ENCODE peak calls at places on chromosome 3, in six cellular contexts. One of them, this sample, is unnamed.

GRCh38 chr3:113226491-113226890 is 15.1 kb downstream of the BOC start:
- DNase-seq in colonic mucosa: no peak
- DNase-seq in PC-3: no peak
- DNase-seq in mammary epithelial cell: no peak
- DNase-seq in neuronal stem cell: no peak
- DNase-seq in dorsolateral prefrontal cortex: no peak
- DNase-seq in this sample: no peak

GRCh38 chr3:101942356-101942755 is 93.0 kb downstream of the NFKBIZ start:
- DNase-seq in neuronal stem cell: no peak
- DNase-seq in mammary epithelial cell: no peak
- DNase-seq in PC-3: no peak
- DNase-seq in colonic mucosa: no peak
- DNase-seq in dorsolateral prefrontal cortex: no peak
- DNase-seq in this sample: no peak

GRCh38 chr3:80533553-80533952 is 765.8 kb upstream of the ROBO1 start:
- DNase-seq in PC-3: peak; percentile 46
- DNase-seq in colonic mucosa: no peak
- DNase-seq in mammary epithelial cell: peak; percentile 21
- DNase-seq in dorsolateral prefrontal cortex: no peak
- DNase-seq in neuronal stem cell: no peak
- DNase-seq in this sample: no peak

GRCh38 chr3:27425896-27426565 is 56.8 kb upstream of the NEK10 start:
- DNase-seq in neuronal stem cell: no peak
- DNase-seq in mammary epithelial cell: no peak
- DNase-seq in colonic mucosa: no peak
- DNase-seq in PC-3: no peak
- DNase-seq in dorsolateral prefrontal cortex: no peak
- DNase-seq in this sample: no peak

GRCh38 chr3:48194446-48195071 is 6.3 kb upstream of the CDC25A start:
- DNase-seq in PC-3: peak; percentile 89
- DNase-seq in neuronal stem cell: peak; percentile 79
- DNase-seq in colonic mucosa: peak; percentile 78
- DNase-seq in dorsolateral prefrontal cortex: no peak
- DNase-seq in mammary epithelial cell: peak; percentile 63
- DNase-seq in this sample: peak; percentile 56

GRCh38 chr3:3800685-3801509 is 1.7 kb downstream of the LRRN1 start:
- DNase-seq in colonic mucosa: peak; percentile 21
- DNase-seq in neuronal stem cell: peak; percentile 32
- DNase-seq in mammary epithelial cell: no peak
- DNase-seq in dorsolateral prefrontal cortex: no peak
- DNase-seq in PC-3: no peak
- DNase-seq in this sample: peak; percentile 17

GRCh38 chr3:18419232-18419631 is 5.9 kb downstream of the SATB1 start:
- DNase-seq in mammary epithelial cell: no peak
- DNase-seq in colonic mucosa: peak; percentile 21
- DNase-seq in PC-3: peak; percentile 40
- DNase-seq in neuronal stem cell: no peak
- DNase-seq in dorsolateral prefrontal cortex: no peak
- DNase-seq in this sample: no peak

GRCh38 chr3:156059950-156060501 is 60.4 kb upstream of the KCNAB1 start:
- DNase-seq in mammary epithelial cell: no peak
- DNase-seq in colonic mucosa: no peak
- DNase-seq in dorsolateral prefrontal cortex: no peak
- DNase-seq in neuronal stem cell: no peak
- DNase-seq in PC-3: no peak
- DNase-seq in this sample: no peak

GRCh38 chr3:30692498-30693130 is 86.2 kb downstream of the TGFBR2 start:
- DNase-seq in PC-3: peak; percentile 50
- DNase-seq in dorsolateral prefrontal cortex: no peak
- DNase-seq in mammary epithelial cell: no peak
- DNase-seq in colonic mucosa: no peak
- DNase-seq in neuronal stem cell: no peak
- DNase-seq in this sample: no peak

GRCh38 chr3:181710581-181711255 is 1.0 kb upstream of the SOX2 start:
- DNase-seq in mammary epithelial cell: no peak
- DNase-seq in colonic mucosa: no peak
- DNase-seq in dorsolateral prefrontal cortex: no peak
- DNase-seq in PC-3: no peak
- DNase-seq in neuronal stem cell: peak; percentile 92
- DNase-seq in this sample: no peak

GRCh38 chr3:46936733-46937250 is 39.8 kb downstream of the CCDC12 start:
- DNase-seq in mammary epithelial cell: no peak
- DNase-seq in dorsolateral prefrontal cortex: no peak
- DNase-seq in colonic mucosa: no peak
- DNase-seq in PC-3: no peak
- DNase-seq in neuronal stem cell: no peak
- DNase-seq in this sample: no peak

GRCh38 chr3:52593103-52593502 is 56.7 kb downstream of the UQCC5 start:
- DNase-seq in neuronal stem cell: no peak
- DNase-seq in colonic mucosa: no peak
- DNase-seq in mammary epithelial cell: no peak
- DNase-seq in dorsolateral prefrontal cortex: no peak
- DNase-seq in PC-3: no peak
- DNase-seq in this sample: no peak

GRCh38 chr3:155232605-155233004 is 60.9 kb downstream of the STRIT1 start:
- DNase-seq in PC-3: peak; percentile 98
- DNase-seq in neuronal stem cell: no peak
- DNase-seq in dorsolateral prefrontal cortex: no peak
- DNase-seq in colonic mucosa: no peak
- DNase-seq in mammary epithelial cell: peak; percentile 92
- DNase-seq in this sample: peak; percentile 47

GRCh38 chr3:4504340-4505261 is 11.5 kb downstream of the ITPR1 start:
- DNase-seq in PC-3: peak; percentile 43
- DNase-seq in dorsolateral prefrontal cortex: no peak
- DNase-seq in colonic mucosa: peak; percentile 83
- DNase-seq in neuronal stem cell: no peak
- DNase-seq in mammary epithelial cell: peak; percentile 39
- DNase-seq in this sample: peak; percentile 59

GRCh38 chr3:16477501-16477900 is 36.0 kb downstream of the RFTN1 start:
- DNase-seq in PC-3: no peak
- DNase-seq in mammary epithelial cell: no peak
- DNase-seq in dorsolateral prefrontal cortex: no peak
- DNase-seq in colonic mucosa: no peak
- DNase-seq in neuronal stem cell: no peak
- DNase-seq in this sample: no peak

GRCh38 chr3:13718437-13718836 is 161.4 kb downstream of the WNT7A start:
- DNase-seq in dorsolateral prefrontal cortex: no peak
- DNase-seq in PC-3: no peak
- DNase-seq in mammary epithelial cell: no peak
- DNase-seq in neuronal stem cell: no peak
- DNase-seq in colonic mucosa: peak; percentile 12
- DNase-seq in this sample: no peak

GRCh38 chr3:99862208-99862607 is 44.5 kb downstream of the CMSS1 start:
- DNase-seq in dorsolateral prefrontal cortex: no peak
- DNase-seq in PC-3: peak; percentile 92
- DNase-seq in neuronal stem cell: no peak
- DNase-seq in mammary epithelial cell: no peak
- DNase-seq in colonic mucosa: no peak
- DNase-seq in this sample: no peak

GRCh38 chr3:85801955-85802354 is 843.2 kb downstream of the CADM2 start:
- DNase-seq in PC-3: peak; percentile 80
- DNase-seq in dorsolateral prefrontal cortex: no peak
- DNase-seq in neuronal stem cell: peak; percentile 9
- DNase-seq in mammary epithelial cell: peak; percentile 29
- DNase-seq in colonic mucosa: no peak
- DNase-seq in this sample: no peak

GRCh38 chr3:27666708-27667107 is 55.4 kb downstream of the EOMES start:
- DNase-seq in mammary epithelial cell: no peak
- DNase-seq in PC-3: no peak
- DNase-seq in colonic mucosa: peak; percentile 32
- DNase-seq in neuronal stem cell: peak; percentile 71
- DNase-seq in dorsolateral prefrontal cortex: peak; percentile 87
- DNase-seq in this sample: peak; percentile 19

GRCh38 chr3:136366289-136366688 is 116.1 kb downstream of the PCCB start:
- DNase-seq in colonic mucosa: no peak
- DNase-seq in dorsolateral prefrontal cortex: no peak
- DNase-seq in mammary epithelial cell: peak; percentile 40
- DNase-seq in neuronal stem cell: no peak
- DNase-seq in PC-3: no peak
- DNase-seq in this sample: no peak

GRCh38 chr3:67706934-67707333 is 52.5 kb upstream of the SUCLG2 start:
- DNase-seq in neuronal stem cell: no peak
- DNase-seq in colonic mucosa: no peak
- DNase-seq in dorsolateral prefrontal cortex: no peak
- DNase-seq in mammary epithelial cell: no peak
- DNase-seq in PC-3: no peak
- DNase-seq in this sample: no peak

GRCh38 chr3:89572261-89572660 is 464.8 kb downstream of the EPHA3 start:
- DNase-seq in dorsolateral prefrontal cortex: no peak
- DNase-seq in neuronal stem cell: no peak
- DNase-seq in colonic mucosa: no peak
- DNase-seq in mammary epithelial cell: peak; percentile 21
- DNase-seq in PC-3: peak; percentile 57
- DNase-seq in this sample: no peak

GRCh38 chr3:171984883-171985282 is 54.5 kb upstream of the FNDC3B start:
- DNase-seq in neuronal stem cell: no peak
- DNase-seq in mammary epithelial cell: no peak
- DNase-seq in dorsolateral prefrontal cortex: no peak
- DNase-seq in PC-3: no peak
- DNase-seq in colonic mucosa: no peak
- DNase-seq in this sample: no peak

GRCh38 chr3:186049001-186049400 is 59.9 kb downstream of the ETV5 start:
- DNase-seq in neuronal stem cell: no peak
- DNase-seq in colonic mucosa: no peak
- DNase-seq in dorsolateral prefrontal cortex: no peak
- DNase-seq in PC-3: no peak
- DNase-seq in mammary epithelial cell: no peak
- DNase-seq in this sample: no peak

GRCh38 chr3:9196009-9196408 is 53.4 kb downstream of the SRGAP3 start:
- DNase-seq in colonic mucosa: no peak
- DNase-seq in PC-3: no peak
- DNase-seq in mammary epithelial cell: no peak
- DNase-seq in neuronal stem cell: peak; percentile 81
- DNase-seq in dorsolateral prefrontal cortex: no peak
- DNase-seq in this sample: no peak

GRCh38 chr3:37458162-37458895 is 283.9 kb upstream of the LRRFIP2 start:
- DNase-seq in PC-3: no peak
- DNase-seq in colonic mucosa: no peak
- DNase-seq in dorsolateral prefrontal cortex: no peak
- DNase-seq in mammary epithelial cell: no peak
- DNase-seq in neuronal stem cell: no peak
- DNase-seq in this sample: peak; percentile 66

GRCh38 chr3:194518652-194519051 is 31.9 kb upstream of the ATP13A3 start:
- DNase-seq in colonic mucosa: no peak
- DNase-seq in mammary epithelial cell: peak; percentile 58
- DNase-seq in dorsolateral prefrontal cortex: no peak
- DNase-seq in neuronal stem cell: no peak
- DNase-seq in PC-3: no peak
- DNase-seq in this sample: no peak

DNA sequence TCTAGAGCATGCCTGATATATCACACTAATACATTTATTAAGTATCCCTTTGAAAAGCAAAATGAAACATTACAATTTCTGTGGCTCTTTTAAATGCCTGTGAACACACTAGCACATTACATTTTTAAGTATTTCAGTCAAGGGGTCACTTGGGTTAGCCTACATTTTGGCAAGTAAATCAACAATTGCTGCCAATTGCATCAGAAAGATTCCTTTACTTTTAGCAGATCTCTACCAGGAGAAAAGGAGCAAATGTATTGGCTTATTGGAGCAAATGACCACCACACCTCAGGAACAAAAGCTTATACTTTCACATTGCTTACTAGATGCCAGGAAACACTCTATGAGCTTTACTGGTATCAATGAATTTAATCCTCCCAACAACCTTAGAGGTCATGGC is 947.1 kb downstream of the FHIT start:
- DNase-seq in PC-3: no peak
- DNase-seq in neuronal stem cell: no peak
- DNase-seq in colonic mucosa: no peak
- DNase-seq in mammary epithelial cell: no peak
- DNase-seq in dorsolateral prefrontal cortex: no peak
- DNase-seq in this sample: no peak
- H3K27ac ChIP-seq in PC-3: no peak overlapping the region
- H3K27ac ChIP-seq in neuronal stem cell: no peak overlapping the region
- H3K27ac ChIP-seq in colonic mucosa: no peak overlapping the region
- H3K27ac ChIP-seq in mammary epithelial cell: no peak overlapping the region
- H3K27ac ChIP-seq in dorsolateral prefrontal cortex: no peak overlapping the region
- H3K27ac ChIP-seq in this sample: no peak overlapping the region

GRCh38 chr3:141093971-141094401 is 42.8 kb downstream of the SPSB4 start:
- DNase-seq in PC-3: no peak
- DNase-seq in neuronal stem cell: no peak
- DNase-seq in colonic mucosa: no peak
- DNase-seq in dorsolateral prefrontal cortex: no peak
- DNase-seq in mammary epithelial cell: peak; percentile 47
- DNase-seq in this sample: no peak
- H3K27ac ChIP-seq in PC-3: no peak overlapping the region
- H3K27ac ChIP-seq in neuronal stem cell: peak overlapping the region; percentile 93
- H3K27ac ChIP-seq in colonic mucosa: no peak overlapping the region
- H3K27ac ChIP-seq in dorsolateral prefrontal cortex: no peak overlapping the region
- H3K27ac ChIP-seq in mammary epithelial cell: no peak overlapping the region
- H3K27ac ChIP-seq in this sample: no peak overlapping the region

DNA sequence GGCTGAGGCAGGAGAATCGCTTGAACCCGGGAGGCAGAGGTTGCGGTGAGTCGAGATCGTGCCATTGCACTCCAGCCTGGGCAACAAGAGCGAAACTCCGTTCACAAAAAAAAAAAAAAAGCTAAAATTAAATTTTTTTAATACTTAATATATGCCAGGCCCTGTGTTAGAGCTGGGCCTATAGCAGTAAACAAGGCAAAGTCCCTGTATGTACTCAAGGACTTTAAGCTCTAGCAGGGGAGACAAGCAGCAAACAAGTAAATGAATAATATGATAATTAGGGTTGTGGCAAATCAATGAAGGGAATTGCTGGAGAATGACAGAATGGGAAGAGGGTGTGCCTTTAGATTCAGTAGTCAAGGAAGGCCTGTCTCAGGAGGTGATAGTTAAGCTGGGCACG is 6.4 kb upstream of the RAF1 start:
- DNase-seq in dorsolateral prefrontal cortex: no peak
- DNase-seq in PC-3: no peak
- DNase-seq in neuronal stem cell: no peak
- DNase-seq in colonic mucosa: no peak
- DNase-seq in mammary epithelial cell: no peak
- DNase-seq in this sample: no peak
- H3K27ac ChIP-seq in dorsolateral prefrontal cortex: no peak overlapping the region
- H3K27ac ChIP-seq in PC-3: no peak overlapping the region
- H3K27ac ChIP-seq in neuronal stem cell: no peak overlapping the region
- H3K27ac ChIP-seq in colonic mucosa: no peak overlapping the region
- H3K27ac ChIP-seq in mammary epithelial cell: no peak overlapping the region
- H3K27ac ChIP-seq in this sample: no peak overlapping the region

GRCh38 chr3:58010562-58010961 is 2.3 kb downstream of the FLNB start:
- DNase-seq in PC-3: no peak
- DNase-seq in colonic mucosa: no peak
- DNase-seq in neuronal stem cell: no peak
- DNase-seq in mammary epithelial cell: no peak
- DNase-seq in dorsolateral prefrontal cortex: no peak
- DNase-seq in this sample: no peak

GRCh38 chr3:58012302-58012701 is 4.1 kb downstream of the FLNB start:
- DNase-seq in colonic mucosa: no peak
- DNase-seq in neuronal stem cell: no peak
- DNase-seq in dorsolateral prefrontal cortex: no peak
- DNase-seq in mammary epithelial cell: no peak
- DNase-seq in PC-3: no peak
- DNase-seq in this sample: no peak

GRCh38 chr3:58013099-58013498 is 4.9 kb downstream of the FLNB start:
- DNase-seq in dorsolateral prefrontal cortex: no peak
- DNase-seq in PC-3: no peak
- DNase-seq in neuronal stem cell: no peak
- DNase-seq in colonic mucosa: no peak
- DNase-seq in mammary epithelial cell: no peak
- DNase-seq in this sample: no peak

GRCh38 chr3:58009749-58010535 is 1.7 kb downstream of the FLNB start:
- DNase-seq in colonic mucosa: peak; percentile 94
- DNase-seq in mammary epithelial cell: peak; percentile 71
- DNase-seq in PC-3: peak; percentile 85
- DNase-seq in neuronal stem cell: no peak
- DNase-seq in dorsolateral prefrontal cortex: no peak
- DNase-seq in this sample: no peak

GRCh38 chr3:58011580-58011979 is 3.4 kb downstream of the FLNB start:
- DNase-seq in neuronal stem cell: no peak
- DNase-seq in colonic mucosa: no peak
- DNase-seq in mammary epithelial cell: no peak
- DNase-seq in dorsolateral prefrontal cortex: no peak
- DNase-seq in PC-3: no peak
- DNase-seq in this sample: no peak
- H3K27ac ChIP-seq in neuronal stem cell: no peak overlapping the region
- H3K27ac ChIP-seq in colonic mucosa: peak overlapping the region; percentile 87
- H3K27ac ChIP-seq in mammary epithelial cell: no peak overlapping the region
- H3K27ac ChIP-seq in dorsolateral prefrontal cortex: no peak overlapping the region
- H3K27ac ChIP-seq in PC-3: peak overlapping the region; percentile 66
- H3K27ac ChIP-seq in this sample: peak overlapping the region; percentile 90

This sample was measured in uterus.